ENCODE peak calls at places on chromosomes 16 and 17, in five cellular contexts. A is thoracic aorta, D is upper lobe of right lung, H is Peyer's patch, S is heart right ventricle. I is an unnamed sample. For H3K4me1, the result is how much of the 10 kb centered on the place peaks cover.

GRCh38 chr17:7408341-7408740 is 696 bp downstream of the NLGN2 start:
- DNase-seq in A (no peak), D (no peak), H (no peak), S (no peak), I (peak)

GRCh38 chr17:47853616-47854015 is 2.7 kb upstream of the SP6 start:
- DNase-seq in A (no peak), D (no peak), H (no peak), S (no peak), I (no peak)

GRCh38 chr17:45584092-45585036 is 93.8 kb upstream of the PLEKHM1 start:
- DNase-seq in A (no peak), D (peak), H (peak), S (peak), I (peak)

GRCh38 chr17:82006468-82007227 is 16.0 kb downstream of the CENPX start:
- DNase-seq in A (no peak), D (no peak), H (no peak), S (no peak), I (no peak)

GRCh38 chr17:74744349-74744713 is 4.1 kb upstream of the NHERF1 start:
- DNase-seq in A (no peak), D (no peak), H (peak), S (no peak), I (no peak)

GRCh38 chr17:43994272-43995149 is 9.9 kb upstream of the NAGS start:
- DNase-seq in A (no peak), D (peak), H (peak), S (peak), I (peak)

GRCh38 chr17:58960068-58960467 is 146.6 kb downstream of the TRIM37 start:
- DNase-seq in A (no peak), D (no peak), H (no peak), S (no peak), I (no peak)

GRCh38 chr16:58393138-58393504 is 850 bp downstream of the GINS3 start:
- DNase-seq in A (no peak), D (no peak), H (no peak), S (no peak), I (no peak)

GRCh38 chr17:45370949-45371413 is 54.2 kb upstream of the MAP3K14 start:
- DNase-seq in A (no peak), D (peak), H (no peak), S (no peak), I (no peak)

GRCh38 chr17:76467366-76467765 is at the start of gene AANAT:
- DNase-seq in A (no peak), D (no peak), H (no peak), S (no peak), I (no peak)

GRCh38 chr16:56800355-56800754 is 64.7 kb upstream of the SLC12A3 start:
- DNase-seq in A (no peak), D (no peak), H (no peak), S (no peak), I (no peak)

GRCh38 chr16:31409433-31409832 is 16.3 kb downstream of the ITGAD start:
- DNase-seq in A (no peak), D (no peak), H (no peak), S (no peak), I (no peak)

GRCh38 chr17:56548661-56549060 is 44.8 kb upstream of the NOG start:
- DNase-seq in A (no peak), D (no peak), H (no peak), S (no peak), I (no peak)

GRCh38 chr17:76410328-76410965 is 26.0 kb downstream of the SPHK1 start:
- DNase-seq in A (no peak), D (peak), H (peak), S (no peak), I (no peak)

GRCh38 chr16:17101646-17102045 is 369.1 kb downstream of the XYLT1 start:
- DNase-seq in A (no peak), D (no peak), H (no peak), S (no peak), I (no peak)

GRCh38 chr16:77843412-77843811 is 55.0 kb downstream of the VAT1L start:
- DNase-seq in A (no peak), D (no peak), H (no peak), S (no peak), I (no peak)

GRCh38 chr16:86404678-86405077 is 105.6 kb upstream of the FOXF1 start:
- DNase-seq in A (no peak), D (no peak), H (no peak), S (no peak), I (no peak)

GRCh38 chr16:49620158-49620867 is 235.6 kb downstream of the ZNF423 start:
- DNase-seq in A (peak), D (no peak), H (no peak), S (peak), I (no peak)

GRCh38 chr16:49639739-49640388 is 216.0 kb downstream of the ZNF423 start:
- DNase-seq in A (no peak), D (no peak), H (no peak), S (peak), I (no peak)

GRCh38 chr16:1726661-1727502 is 20.9 kb downstream of the MAPK8IP3 start:
- DNase-seq in A (no peak), D (no peak), H (no peak), S (no peak), I (no peak)

GRCh38 chr16:65489531-65490023 is 367.7 kb upstream of the CDH11 start:
- DNase-seq in A (no peak), D (no peak), H (no peak), S (no peak), I (no peak)

GRCh38 chr17:64186171-64187092 is 56.5 kb upstream of the ERN1 start:
- DNase-seq in A (no peak), D (no peak), H (no peak), S (no peak), I (no peak)

GRCh38 chr16:30778549-30779244 is 8.3 kb downstream of the ZNF629 start:
- DNase-seq in A (no peak), D (no peak), H (no peak), S (no peak), I (no peak)

GRCh38 chr17:48909796-48910195 is 1.6 kb downstream of the UBE2Z start:
- DNase-seq in A (no peak), D (no peak), H (no peak), S (no peak), I (no peak)

GRCh38 chr16:81500833-81501521 is 56.4 kb downstream of the CMIP start:
- DNase-seq in A (no peak), D (no peak), H (no peak), S (no peak), I (no peak)

GRCh38 chr17:9229826-9230201 is 208.5 kb downstream of the NTN1 start:
- DNase-seq in A (no peak), D (no peak), H (no peak), S (no peak), I (no peak)

GRCh38 chr16:25693621-25694020 is 1.9 kb downstream of the HS3ST4 start:
- DNase-seq in A (no peak), D (no peak), H (no peak), S (no peak), I (no peak)

GRCh38 chr17:6381052-6381451 is 53.9 kb downstream of the AIPL1 start:
- DNase-seq in A (no peak), D (no peak), H (no peak), S (no peak), I (no peak)

GRCh38 chr16:35207059-35207999 is 1747.9 kb downstream of the TP53TG3F start:
- DNase-seq in A (no peak), D (peak), H (no peak), S (no peak), I (no peak)

GRCh38 chr17:76004750-76005262 is 4.2 kb downstream of the CDK3 start:
- DNase-seq in A (no peak), D (no peak), H (no peak), S (no peak), I (no peak)

GRCh38 chr16:88853336-88853941 is 3.3 kb downstream of the GALNS start:
- DNase-seq in A (no peak), D (peak), H (no peak), S (no peak), I (no peak)

DNA sequence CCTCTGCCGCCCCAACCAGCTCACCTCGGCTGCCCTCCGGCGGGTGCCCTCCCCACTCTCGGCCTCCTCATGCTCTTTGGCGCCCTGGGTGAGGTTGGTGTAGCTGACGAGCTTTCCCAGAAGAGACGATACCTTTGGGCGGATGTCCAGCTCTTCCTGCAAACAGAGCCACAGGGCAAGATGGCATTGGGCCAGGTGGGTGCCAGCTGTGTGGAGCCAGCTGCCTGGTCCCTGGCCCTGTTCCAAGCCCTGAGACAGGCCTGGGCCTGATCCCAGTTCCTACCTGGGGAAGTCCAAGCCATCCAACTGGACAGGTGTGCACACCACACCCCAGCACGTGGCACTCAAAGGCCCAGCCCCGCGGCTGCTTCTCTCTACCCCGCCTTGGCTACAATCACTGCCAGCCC is 6.9 kb downstream of the SLC12A4 start:
- DNase-seq in A (no peak), D (peak), H (peak), S (peak), I (no peak)
- H3K27ac ChIP-seq in A (peak), D (peak), H (peak), S (peak), I (no peak)

DNA sequence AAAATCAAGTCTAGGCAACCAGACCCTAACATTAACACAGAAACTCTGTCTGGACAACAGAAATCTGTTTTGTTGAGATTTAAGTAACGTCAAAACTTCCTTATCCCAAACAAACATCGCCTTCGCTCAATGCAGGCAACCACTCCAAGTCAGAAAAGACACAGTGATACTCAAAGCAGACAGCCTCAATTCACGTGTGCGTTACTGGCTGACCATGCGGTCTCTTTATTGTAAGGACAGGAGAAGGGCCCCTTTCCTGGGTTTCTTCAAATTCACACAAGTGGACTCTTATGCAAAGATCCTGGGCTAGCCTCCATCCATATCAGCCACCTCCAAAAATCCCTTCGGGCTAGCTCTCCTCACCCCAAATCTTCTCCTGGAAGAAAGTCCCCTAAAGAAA is 467.7 kb downstream of the SOX9 start:
- DNase-seq in A (no peak), D (no peak), H (no peak), S (no peak), I (no peak)
- H3K4me3 ChIP-seq in A (no peak), D (peak), H (peak), S (no peak), I (no peak)

GRCh38 chr16:89873822-89874689 is 664 bp downstream of the TCF25 start:
- DNase-seq in A (peak), D (peak), H (peak), S (peak), I (peak)
- H3K4me1 ChIP-seq in A (under half), D (under half), H (under half), S (under half), I (under half)

GRCh38 chr17:66604381-66604780 is 230.5 kb upstream of the CACNG5 start:
- DNase-seq in A (no peak), D (no peak), H (no peak), S (no peak), I (no peak)
- H3K27ac ChIP-seq in A (no peak), D (no peak), H (no peak), S (no peak), I (no peak)

DNA sequence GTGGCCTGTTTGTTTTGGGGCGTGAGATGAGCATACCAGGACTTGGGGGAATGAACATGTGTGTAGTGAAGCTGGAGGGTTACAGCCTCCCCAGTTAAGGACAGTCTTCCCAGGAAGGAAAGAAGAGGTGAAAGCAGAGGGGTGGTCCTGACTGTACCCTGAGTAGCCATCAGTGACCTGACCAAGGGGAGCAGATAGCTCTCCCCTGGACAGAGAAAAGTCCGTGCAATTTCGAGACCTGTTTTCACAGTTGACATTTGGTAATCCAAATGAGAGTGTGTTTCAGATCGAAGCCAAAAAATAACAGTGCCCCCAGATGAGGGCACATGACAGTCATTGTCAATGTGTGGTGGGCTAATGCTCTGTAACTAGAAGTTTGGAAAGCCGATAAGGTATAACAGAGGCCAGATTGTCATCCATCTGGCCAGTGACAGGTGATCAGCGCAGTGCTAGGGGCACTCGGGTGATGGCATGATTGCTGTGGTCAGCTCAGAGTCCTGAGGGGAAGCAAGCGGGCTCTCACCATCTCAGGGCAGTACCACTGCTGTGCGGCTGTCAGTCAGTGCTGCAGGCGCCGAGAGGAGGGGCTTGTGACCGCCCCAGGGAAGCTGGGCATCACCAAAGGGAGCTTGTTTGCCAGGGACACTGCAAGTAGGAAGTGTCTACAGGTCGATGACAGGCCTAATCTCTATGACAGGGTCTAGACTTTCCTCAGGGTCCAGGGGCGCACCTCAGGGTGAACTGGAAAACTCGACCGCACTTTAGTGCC is 1.1 kb upstream of the NME2 start:
- DNase-seq in A (no peak), D (no peak), H (no peak), S (no peak), I (no peak)
- H3K4me3 ChIP-seq in A (peak), D (peak), H (peak), S (peak), I (no peak)

DNA sequence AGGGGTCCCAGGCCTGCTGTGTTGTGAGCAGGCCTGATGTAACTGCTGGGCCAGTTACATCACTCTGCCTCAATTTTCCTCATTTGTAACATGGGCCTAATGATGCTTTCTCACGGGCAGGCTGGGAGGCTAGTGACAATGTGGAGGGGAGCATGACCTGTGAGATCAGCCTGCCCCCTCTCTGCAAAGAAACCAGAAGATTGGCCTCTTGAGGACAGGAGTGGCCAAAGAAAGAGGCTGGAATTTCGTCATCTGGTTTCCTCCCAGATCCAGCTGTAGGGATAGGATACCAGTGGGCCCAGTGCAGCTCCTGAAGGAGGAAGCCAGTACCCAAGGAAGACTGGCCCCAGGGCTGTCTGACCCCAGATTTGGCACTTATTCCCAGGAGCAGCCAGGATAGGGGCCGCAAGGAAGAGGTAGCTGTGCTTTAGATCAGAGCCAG is 615 bp upstream of the SREBF1 start:
- DNase-seq in A (no peak), D (no peak), H (no peak), S (no peak), I (no peak)
- H3K4me1 ChIP-seq in A (under half), D (half or more), H (under half), S (half or more), I (half or more)

GRCh38 chr17:18247613-18248001 is 10.9 kb downstream of the FLII start:
- DNase-seq in A (no peak), D (no peak), H (peak), S (peak), I (no peak)
- H3K27ac ChIP-seq in A (no peak), D (peak), H (peak), S (peak), I (no peak)

DNA sequence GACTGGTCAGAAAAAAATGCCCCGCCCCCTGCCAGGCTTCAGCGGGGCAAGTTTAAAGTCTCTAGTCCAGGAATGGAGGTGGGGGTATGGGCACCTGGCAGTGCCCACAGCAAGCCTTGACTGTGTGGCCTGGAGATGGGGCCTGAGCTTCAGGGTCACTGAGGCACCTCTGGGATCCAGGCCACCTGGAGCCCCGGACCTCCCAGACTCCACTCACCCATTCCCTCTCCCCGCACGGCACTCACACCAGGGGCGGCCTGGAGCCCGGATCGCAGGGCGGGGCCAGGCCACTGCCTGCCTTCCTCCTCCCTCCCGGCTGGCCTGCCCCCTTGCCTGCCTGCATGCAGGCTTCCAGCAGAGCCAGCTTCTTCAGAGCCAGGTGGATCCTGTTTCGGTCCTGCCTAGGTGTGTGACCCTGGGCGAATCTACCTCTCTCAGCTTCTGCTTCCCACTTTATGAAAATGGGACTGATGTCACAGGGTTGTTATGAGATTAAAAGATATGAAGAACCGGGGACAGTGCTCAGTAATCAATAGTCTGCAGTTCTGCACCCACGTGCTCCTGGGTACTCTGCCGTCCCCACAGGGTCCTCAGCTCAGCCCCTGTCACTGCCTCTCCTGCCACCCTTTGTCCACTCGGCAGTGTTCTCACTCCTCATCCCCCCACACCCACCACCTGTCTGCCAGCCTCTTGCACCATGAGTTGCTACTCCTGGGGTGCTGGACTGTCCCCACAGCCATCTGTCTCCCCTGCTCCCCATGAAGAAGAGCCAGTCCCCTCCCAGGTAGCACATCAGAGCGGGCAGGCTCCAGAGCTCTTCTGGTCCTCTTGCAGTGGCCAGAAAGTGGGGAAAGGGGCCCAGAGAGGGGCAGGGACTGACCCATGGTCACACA is 1.2 kb upstream of the TCAP start:
- DNase-seq in A (no peak), D (no peak), H (peak), S (peak), I (no peak)
- H3K4me3 ChIP-seq in A (no peak), D (no peak), H (no peak), S (peak), I (no peak)

DNA sequence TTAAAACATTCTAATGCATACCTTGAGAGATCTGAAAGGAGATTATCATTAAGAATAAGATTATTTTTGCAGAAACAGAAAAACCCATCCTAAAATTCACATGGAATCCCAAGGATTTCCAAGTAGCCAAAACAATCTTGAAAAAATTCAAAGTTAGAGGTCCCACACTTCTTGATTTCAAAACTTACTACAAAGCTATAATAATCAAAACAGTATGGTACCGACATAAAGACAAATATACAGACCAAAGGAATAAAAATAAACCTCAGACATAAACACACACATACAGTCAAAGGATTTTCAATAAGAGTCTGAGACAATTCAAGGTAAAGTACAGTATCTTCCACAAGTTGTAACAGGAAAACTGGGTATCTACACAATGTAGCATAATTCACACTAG is 16.2 kb downstream of the C16orf87 start:
- DNase-seq in A (no peak), D (no peak), H (no peak), S (no peak), I (no peak)
- H3K4me1 ChIP-seq in A (under half), D (under half), H (under half), S (under half), I (under half)

I was measured in CD4-positive, CD25-positive, alpha-beta regulatory T cell.